ENCODE peak calls at places on chromosomes 16 and 17, in six cellular contexts. X, I, H, M, Z and U are unnamed samples.

GRCh38 chr16:20424129-20424866 is 15.0 kb downstream of the ACSM5 start:
- DNase-seq in X (no peak), M (no peak), H (no peak), Z (no peak), I (no peak), U (no peak)

GRCh38 chr16:81616321-81617020 is 162.6 kb upstream of the PLCG2 start:
- DNase-seq in Z (no peak), M (peak), X (no peak), I (peak), H (peak), U (peak)

GRCh38 chr17:61419496-61420046 is 19.9 kb downstream of the TBX2 start:
- DNase-seq in Z (no peak), H (no peak), I (no peak), M (no peak), X (no peak), U (no peak)

GRCh38 chr17:55416470-55417052 is 5.1 kb downstream of the MMD start:
- DNase-seq in M (no peak), H (no peak), X (no peak), Z (no peak), I (no peak), U (no peak)

GRCh38 chr16:66508261-66508913 is 41.5 kb downstream of the TK2 start:
- DNase-seq in Z (no peak), X (no peak), H (no peak), M (no peak), I (peak), U (no peak)

GRCh38 chr17:12522743-12523181 is 142.9 kb upstream of the MYOCD start:
- DNase-seq in I (peak), Z (no peak), M (no peak), H (no peak), X (no peak), U (no peak)

GRCh38 chr17:29645516-29646051 is 22.9 kb upstream of the CORO6 start:
- DNase-seq in Z (no peak), I (peak), M (no peak), H (peak), X (peak), U (no peak)

GRCh38 chr16:57300387-57301125 is 16.1 kb upstream of the PLLP start:
- DNase-seq in Z (peak), X (peak), M (peak), I (peak), H (peak), U (peak)

GRCh38 chr16:66483689-66484452 is 56.8 kb downstream of the BEAN1 start:
- DNase-seq in X (peak), M (peak), H (peak), I (peak), Z (peak), U (peak)

GRCh38 chr17:72514321-72514861 is 393.6 kb downstream of the SOX9 start:
- DNase-seq in M (no peak), Z (no peak), H (no peak), I (no peak), X (no peak), U (no peak)

GRCh38 chr17:34637041-34637547 is 57.7 kb downstream of the TMEM132E start:
- DNase-seq in I (no peak), Z (no peak), X (no peak), H (no peak), M (no peak), U (no peak)

GRCh38 chr17:82428546-82428945 is 10.2 kb upstream of the OGFOD3 start:
- DNase-seq in X (no peak), H (no peak), M (no peak), Z (no peak), I (no peak), U (no peak)

GRCh38 chr17:59870482-59870881 is 22.3 kb downstream of the TUBD1 start:
- DNase-seq in M (no peak), H (no peak), X (no peak), I (no peak), Z (no peak), U (no peak)

GRCh38 chr16:56382901-56383355 is 42.4 kb downstream of the AMFR start:
- DNase-seq in M (no peak), H (no peak), Z (no peak), I (peak), X (no peak), U (no peak)

GRCh38 chr17:6365187-6365943 is 69.6 kb downstream of the AIPL1 start:
- DNase-seq in Z (no peak), H (no peak), I (peak), X (no peak), M (no peak), U (no peak)

GRCh38 chr17:15511142-15511541 is 43.7 kb upstream of the CDRT4 start:
- DNase-seq in I (no peak), H (no peak), M (no peak), X (no peak), Z (no peak), U (no peak)

GRCh38 chr17:82956146-82956725 is 116.4 kb upstream of the ZNF750 start:
- DNase-seq in M (no peak), I (no peak), X (no peak), H (no peak), Z (no peak), U (no peak)

GRCh38 chr17:46085522-46085921 is 86.5 kb downstream of the STH start:
- DNase-seq in I (no peak), H (no peak), X (no peak), Z (no peak), M (no peak), U (no peak)

GRCh38 chr17:49913226-49914095 is 55.5 kb upstream of the DLX4 start:
- DNase-seq in H (no peak), I (peak), X (no peak), Z (no peak), M (no peak), U (no peak)

GRCh38 chr17:64386412-64387144 is 4.1 kb downstream of the PECAM1 start:
- DNase-seq in Z (no peak), X (no peak), I (no peak), M (no peak), H (no peak), U (no peak)

GRCh38 chr17:47751471-47751870 is 18.4 kb downstream of the TBX21 start:
- DNase-seq in Z (no peak), X (no peak), M (no peak), I (no peak), H (no peak), U (no peak)

GRCh38 chr17:46819906-46820351 is 1.4 kb upstream of the WNT3 start:
- DNase-seq in Z (no peak), I (no peak), H (no peak), M (no peak), X (no peak), U (no peak)

GRCh38 chr17:62626719-62627218 is 701 bp upstream of the MRC2 start:
- DNase-seq in M (no peak), Z (no peak), I (peak), X (no peak), H (no peak), U (no peak)